ENCODE peak calls at places on chromosomes 4 and X, in eight cellular contexts. One of them, this sample, is unnamed.

GRCh38 chr4:175536852-175537453 is 275.1 kb downstream of the GPM6A start:
- DNase-seq in activated T-cell treated with anti-CD3 and anti-CD28 coated beads, Interleukin-2, amount 50 U/mL, for 4 hours: no peak
- DNase-seq in nephron progenitor cell: peak; percentile 6
- DNase-seq in AG20443: peak; percentile 42
- DNase-seq in activated CD4-positive, CD25-positive, alpha-beta regulatory T cell: no peak
- DNase-seq in hepatic stellate cell: peak; percentile 25
- DNase-seq in stimulated activated CD4-positive, alpha-beta T cell treated with anti-CD3 and anti-CD28 coated beads, Interleukin-12 subunit alpha, Interleukin-12 subunit beta, amount 100 ng/mL, for 4 hours: no peak
- DNase-seq in activated CD4-positive, alpha-beta T cell treated with anti-CD3 and anti-CD28 coated beads, Interleukin-2, amount 10 ng/mL, durations not matched to agents 7 days and 5 days: no peak
- DNase-seq in this sample: peak; percentile 76

GRCh38 chrX:152637649-152638442 is at the start of gene GABRQ:
- DNase-seq in hepatic stellate cell: no peak
- DNase-seq in AG20443: peak; percentile 40
- DNase-seq in stimulated activated CD4-positive, alpha-beta T cell treated with anti-CD3 and anti-CD28 coated beads, Interleukin-12 subunit alpha, Interleukin-12 subunit beta, amount 100 ng/mL, for 4 hours: no peak
- DNase-seq in activated CD4-positive, alpha-beta T cell treated with anti-CD3 and anti-CD28 coated beads, Interleukin-2, amount 10 ng/mL, durations not matched to agents 7 days and 5 days: no peak
- DNase-seq in nephron progenitor cell: peak; percentile 86
- DNase-seq in activated CD4-positive, CD25-positive, alpha-beta regulatory T cell: no peak
- DNase-seq in activated T-cell treated with anti-CD3 and anti-CD28 coated beads, Interleukin-2, amount 50 U/mL, for 4 hours: no peak
- DNase-seq in this sample: no peak

GRCh38 chr4:180587379-180587778 is 1655.8 kb upstream of the TENM3 start:
- DNase-seq in hepatic stellate cell: no peak
- DNase-seq in nephron progenitor cell: no peak
- DNase-seq in AG20443: no peak
- DNase-seq in activated T-cell treated with anti-CD3 and anti-CD28 coated beads, Interleukin-2, amount 50 U/mL, for 4 hours: no peak
- DNase-seq in stimulated activated CD4-positive, alpha-beta T cell treated with anti-CD3 and anti-CD28 coated beads, Interleukin-12 subunit alpha, Interleukin-12 subunit beta, amount 100 ng/mL, for 4 hours: no peak
- DNase-seq in activated CD4-positive, alpha-beta T cell treated with anti-CD3 and anti-CD28 coated beads, Interleukin-2, amount 10 ng/mL, durations not matched to agents 7 days and 5 days: no peak
- DNase-seq in activated CD4-positive, CD25-positive, alpha-beta regulatory T cell: no peak
- DNase-seq in this sample: no peak

GRCh38 chr4:5780831-5781480 is 70.0 kb downstream of the EVC start:
- DNase-seq in hepatic stellate cell: peak; percentile 63
- DNase-seq in activated CD4-positive, CD25-positive, alpha-beta regulatory T cell: no peak
- DNase-seq in stimulated activated CD4-positive, alpha-beta T cell treated with anti-CD3 and anti-CD28 coated beads, Interleukin-12 subunit alpha, Interleukin-12 subunit beta, amount 100 ng/mL, for 4 hours: no peak
- DNase-seq in activated T-cell treated with anti-CD3 and anti-CD28 coated beads, Interleukin-2, amount 50 U/mL, for 4 hours: no peak
- DNase-seq in activated CD4-positive, alpha-beta T cell treated with anti-CD3 and anti-CD28 coated beads, Interleukin-2, amount 10 ng/mL, durations not matched to agents 7 days and 5 days: no peak
- DNase-seq in AG20443: peak; percentile 35
- DNase-seq in nephron progenitor cell: no peak
- DNase-seq in this sample: peak; percentile 87

GRCh38 chrX:38111196-38111595 is 104.8 kb downstream of the SYTL5 start:
- DNase-seq in nephron progenitor cell: no peak
- DNase-seq in activated CD4-positive, alpha-beta T cell treated with anti-CD3 and anti-CD28 coated beads, Interleukin-2, amount 10 ng/mL, durations not matched to agents 7 days and 5 days: no peak
- DNase-seq in activated T-cell treated with anti-CD3 and anti-CD28 coated beads, Interleukin-2, amount 50 U/mL, for 4 hours: no peak
- DNase-seq in AG20443: no peak
- DNase-seq in activated CD4-positive, CD25-positive, alpha-beta regulatory T cell: no peak
- DNase-seq in hepatic stellate cell: no peak
- DNase-seq in stimulated activated CD4-positive, alpha-beta T cell treated with anti-CD3 and anti-CD28 coated beads, Interleukin-12 subunit alpha, Interleukin-12 subunit beta, amount 100 ng/mL, for 4 hours: no peak
- DNase-seq in this sample: no peak

GRCh38 chr4:51960486-51960885 is 59.7 kb downstream of the LRRC66 start:
- DNase-seq in stimulated activated CD4-positive, alpha-beta T cell treated with anti-CD3 and anti-CD28 coated beads, Interleukin-12 subunit alpha, Interleukin-12 subunit beta, amount 100 ng/mL, for 4 hours: no peak
- DNase-seq in activated CD4-positive, CD25-positive, alpha-beta regulatory T cell: no peak
- DNase-seq in nephron progenitor cell: no peak
- DNase-seq in activated T-cell treated with anti-CD3 and anti-CD28 coated beads, Interleukin-2, amount 50 U/mL, for 4 hours: no peak
- DNase-seq in AG20443: no peak
- DNase-seq in activated CD4-positive, alpha-beta T cell treated with anti-CD3 and anti-CD28 coated beads, Interleukin-2, amount 10 ng/mL, durations not matched to agents 7 days and 5 days: no peak
- DNase-seq in hepatic stellate cell: no peak
- DNase-seq in this sample: peak; percentile 50

GRCh38 chrX:76427560-76428242 is at the start of gene MAGEE1:
- DNase-seq in nephron progenitor cell: peak; percentile 78
- DNase-seq in activated CD4-positive, alpha-beta T cell treated with anti-CD3 and anti-CD28 coated beads, Interleukin-2, amount 10 ng/mL, durations not matched to agents 7 days and 5 days: peak; percentile 82
- DNase-seq in activated T-cell treated with anti-CD3 and anti-CD28 coated beads, Interleukin-2, amount 50 U/mL, for 4 hours: peak; percentile 72
- DNase-seq in activated CD4-positive, CD25-positive, alpha-beta regulatory T cell: peak; percentile 55
- DNase-seq in hepatic stellate cell: peak; percentile 64
- DNase-seq in AG20443: peak; percentile 94
- DNase-seq in stimulated activated CD4-positive, alpha-beta T cell treated with anti-CD3 and anti-CD28 coated beads, Interleukin-12 subunit alpha, Interleukin-12 subunit beta, amount 100 ng/mL, for 4 hours: peak; percentile 74
- DNase-seq in this sample: peak; percentile 75

GRCh38 chr4:53786632-53787031 is 195.3 kb upstream of the LNX1 start:
- DNase-seq in stimulated activated CD4-positive, alpha-beta T cell treated with anti-CD3 and anti-CD28 coated beads, Interleukin-12 subunit alpha, Interleukin-12 subunit beta, amount 100 ng/mL, for 4 hours: no peak
- DNase-seq in hepatic stellate cell: no peak
- DNase-seq in activated CD4-positive, CD25-positive, alpha-beta regulatory T cell: no peak
- DNase-seq in activated T-cell treated with anti-CD3 and anti-CD28 coated beads, Interleukin-2, amount 50 U/mL, for 4 hours: no peak
- DNase-seq in activated CD4-positive, alpha-beta T cell treated with anti-CD3 and anti-CD28 coated beads, Interleukin-2, amount 10 ng/mL, durations not matched to agents 7 days and 5 days: no peak
- DNase-seq in AG20443: peak; percentile 45
- DNase-seq in nephron progenitor cell: no peak
- DNase-seq in this sample: peak; percentile 36

GRCh38 chr4:98332017-98332416 is 70.8 kb downstream of the RAP1GDS1 start:
- DNase-seq in stimulated activated CD4-positive, alpha-beta T cell treated with anti-CD3 and anti-CD28 coated beads, Interleukin-12 subunit alpha, Interleukin-12 subunit beta, amount 100 ng/mL, for 4 hours: no peak
- DNase-seq in activated CD4-positive, CD25-positive, alpha-beta regulatory T cell: no peak
- DNase-seq in activated T-cell treated with anti-CD3 and anti-CD28 coated beads, Interleukin-2, amount 50 U/mL, for 4 hours: no peak
- DNase-seq in AG20443: no peak
- DNase-seq in hepatic stellate cell: no peak
- DNase-seq in activated CD4-positive, alpha-beta T cell treated with anti-CD3 and anti-CD28 coated beads, Interleukin-2, amount 10 ng/mL, durations not matched to agents 7 days and 5 days: no peak
- DNase-seq in nephron progenitor cell: no peak
- DNase-seq in this sample: no peak

GRCh38 chr4:103718993-103719319 is 829 bp downstream of the TACR3 start:
- DNase-seq in hepatic stellate cell: no peak
- DNase-seq in activated CD4-positive, alpha-beta T cell treated with anti-CD3 and anti-CD28 coated beads, Interleukin-2, amount 10 ng/mL, durations not matched to agents 7 days and 5 days: no peak
- DNase-seq in AG20443: no peak
- DNase-seq in activated T-cell treated with anti-CD3 and anti-CD28 coated beads, Interleukin-2, amount 50 U/mL, for 4 hours: no peak
- DNase-seq in stimulated activated CD4-positive, alpha-beta T cell treated with anti-CD3 and anti-CD28 coated beads, Interleukin-12 subunit alpha, Interleukin-12 subunit beta, amount 100 ng/mL, for 4 hours: no peak
- DNase-seq in nephron progenitor cell: peak; percentile 4
- DNase-seq in activated CD4-positive, CD25-positive, alpha-beta regulatory T cell: no peak
- DNase-seq in this sample: peak; percentile 9

GRCh38 chr4:10656420-10656819 is 28.1 kb downstream of the CLNK start:
- DNase-seq in stimulated activated CD4-positive, alpha-beta T cell treated with anti-CD3 and anti-CD28 coated beads, Interleukin-12 subunit alpha, Interleukin-12 subunit beta, amount 100 ng/mL, for 4 hours: no peak
- DNase-seq in hepatic stellate cell: no peak
- DNase-seq in AG20443: no peak
- DNase-seq in activated CD4-positive, alpha-beta T cell treated with anti-CD3 and anti-CD28 coated beads, Interleukin-2, amount 10 ng/mL, durations not matched to agents 7 days and 5 days: no peak
- DNase-seq in activated CD4-positive, CD25-positive, alpha-beta regulatory T cell: no peak
- DNase-seq in activated T-cell treated with anti-CD3 and anti-CD28 coated beads, Interleukin-2, amount 50 U/mL, for 4 hours: no peak
- DNase-seq in nephron progenitor cell: no peak
- DNase-seq in this sample: no peak